ENCODE peak calls at places on chromosome 19, in six cellular contexts. One of them, this sample, is unnamed.

GRCh38 chr19:6213266-6213595 is 66.5 kb downstream of the MLLT1 start:
- DNase-seq in tibial nerve: no peak
- DNase-seq in fibroblast of lung: no peak
- DNase-seq in lower leg skin: no peak
- DNase-seq in foreskin fibroblast: no peak
- DNase-seq in heart left ventricle: no peak
- DNase-seq in this sample: no peak

GRCh38 chr19:50050406-50051223 is 24.8 kb downstream of the ZNF473 start:
- DNase-seq in lower leg skin: peak; percentile 82
- DNase-seq in tibial nerve: peak; percentile 75
- DNase-seq in foreskin fibroblast: peak; percentile 81
- DNase-seq in heart left ventricle: peak; percentile 81
- DNase-seq in fibroblast of lung: peak; percentile 69
- DNase-seq in this sample: no peak

GRCh38 chr19:13076320-13076719 is 26.3 kb downstream of the LYL1 start:
- DNase-seq in fibroblast of lung: no peak
- DNase-seq in foreskin fibroblast: no peak
- DNase-seq in heart left ventricle: no peak
- DNase-seq in lower leg skin: no peak
- DNase-seq in tibial nerve: no peak
- DNase-seq in this sample: no peak

GRCh38 chr19:10872551-10873107 is 1.3 kb downstream of the CARM1 start:
- DNase-seq in tibial nerve: no peak
- DNase-seq in heart left ventricle: no peak
- DNase-seq in lower leg skin: no peak
- DNase-seq in foreskin fibroblast: no peak
- DNase-seq in fibroblast of lung: no peak
- DNase-seq in this sample: no peak

GRCh38 chr19:16023558-16023915 is 52.8 kb upstream of the TPM4 start:
- DNase-seq in tibial nerve: no peak
- DNase-seq in lower leg skin: no peak
- DNase-seq in heart left ventricle: no peak
- DNase-seq in fibroblast of lung: no peak
- DNase-seq in foreskin fibroblast: no peak
- DNase-seq in this sample: no peak

GRCh38 chr19:35777411-35777841 is 2.1 kb downstream of the ARHGAP33 start:
- DNase-seq in fibroblast of lung: no peak
- DNase-seq in foreskin fibroblast: no peak
- DNase-seq in lower leg skin: no peak
- DNase-seq in tibial nerve: no peak
- DNase-seq in heart left ventricle: no peak
- DNase-seq in this sample: no peak

GRCh38 chr19:15087182-15087581 is 5.2 kb downstream of the OR1I1 start:
- DNase-seq in tibial nerve: no peak
- DNase-seq in foreskin fibroblast: no peak
- DNase-seq in fibroblast of lung: no peak
- DNase-seq in heart left ventricle: no peak
- DNase-seq in lower leg skin: no peak
- DNase-seq in this sample: no peak

GRCh38 chr19:35195822-35196221 is 32.7 kb downstream of the FAM187B start:
- DNase-seq in tibial nerve: no peak
- DNase-seq in lower leg skin: no peak
- DNase-seq in fibroblast of lung: no peak
- DNase-seq in heart left ventricle: no peak
- DNase-seq in foreskin fibroblast: peak; percentile 57
- DNase-seq in this sample: peak; percentile 46

GRCh38 chr19:29302002-29302928 is 89.3 kb upstream of the UQCRFS1 start:
- DNase-seq in heart left ventricle: no peak
- DNase-seq in lower leg skin: no peak
- DNase-seq in foreskin fibroblast: no peak
- DNase-seq in fibroblast of lung: no peak
- DNase-seq in tibial nerve: no peak
- DNase-seq in this sample: no peak

GRCh38 chr19:50449236-50449899 is 16.7 kb downstream of the MYBPC2 start:
- DNase-seq in fibroblast of lung: no peak
- DNase-seq in lower leg skin: no peak
- DNase-seq in tibial nerve: no peak
- DNase-seq in foreskin fibroblast: no peak
- DNase-seq in heart left ventricle: no peak
- DNase-seq in this sample: no peak

GRCh38 chr19:10009269-10009665 is 1.0 kb downstream of the COL5A3 start:
- DNase-seq in tibial nerve: peak; percentile 67
- DNase-seq in foreskin fibroblast: peak; percentile 74
- DNase-seq in lower leg skin: peak; percentile 48
- DNase-seq in heart left ventricle: peak; percentile 85
- DNase-seq in fibroblast of lung: peak; percentile 70
- DNase-seq in this sample: peak; percentile 19

DNA sequence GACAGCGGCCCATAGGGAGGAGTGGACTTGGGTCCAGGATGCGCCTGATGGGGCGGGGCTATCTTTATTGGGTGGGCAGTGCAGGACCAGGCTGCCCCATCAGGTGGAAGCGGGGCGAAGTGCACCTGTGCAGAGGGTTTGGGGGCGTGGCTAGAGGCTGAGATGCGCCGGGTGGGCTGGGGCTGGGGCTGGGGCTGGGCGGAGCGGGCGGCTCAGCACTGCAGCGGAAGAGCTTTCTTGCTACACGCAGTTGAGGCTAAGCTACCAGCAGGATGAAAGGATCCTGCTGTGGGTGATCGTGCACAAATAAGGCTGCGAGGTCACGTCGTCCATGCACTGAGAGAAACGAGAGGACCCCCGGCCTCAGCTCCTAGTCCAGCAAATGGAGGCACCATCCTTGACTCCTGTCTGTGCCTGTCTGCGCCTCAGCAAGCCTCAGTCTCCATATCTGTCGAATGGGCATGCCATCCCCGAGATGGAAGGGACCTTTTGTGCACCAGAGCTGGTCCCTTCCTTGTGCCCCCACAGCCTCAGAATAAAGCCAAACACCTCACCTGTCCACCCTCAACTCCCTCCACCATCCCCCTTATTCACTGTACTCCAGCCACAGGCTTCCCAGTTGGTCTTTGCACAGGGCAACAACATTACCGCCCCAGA is 20.9 kb upstream of the HOMER3 start:
- DNase-seq in lower leg skin: no peak
- DNase-seq in fibroblast of lung: no peak
- DNase-seq in heart left ventricle: no peak
- DNase-seq in tibial nerve: no peak
- DNase-seq in foreskin fibroblast: no peak
- DNase-seq in this sample: no peak
- TF ChIP-seq CTCF in lower leg skin: no peak
- TF ChIP-seq CTCF in fibroblast of lung: no peak
- TF ChIP-seq CTCF in heart left ventricle: no peak
- TF ChIP-seq CTCF in tibial nerve: no peak
- TF ChIP-seq CTCF in foreskin fibroblast: no peak
- TF ChIP-seq CTCF in this sample: no peak

DNA sequence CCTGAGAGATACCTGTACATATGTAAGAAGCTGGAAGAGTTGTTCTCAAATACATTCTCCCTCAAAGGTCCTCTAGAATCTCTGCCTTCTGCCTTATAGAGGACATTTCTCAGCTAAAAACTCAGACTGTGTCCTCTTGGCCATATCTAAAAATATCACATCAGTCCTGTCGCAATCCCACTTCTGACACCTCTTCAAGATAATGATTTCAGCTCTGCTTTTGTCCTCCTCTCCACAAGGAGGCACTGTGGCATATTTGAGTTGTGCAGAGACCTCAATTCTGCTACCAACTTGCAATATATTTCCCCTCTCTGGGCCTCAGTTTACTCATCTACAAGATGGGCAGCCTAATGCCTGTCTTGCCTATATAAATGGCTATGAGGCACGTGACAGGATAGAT is 16.6 kb downstream of the ADAMTS10 start:
- DNase-seq in tibial nerve: no peak
- DNase-seq in heart left ventricle: no peak
- DNase-seq in foreskin fibroblast: no peak
- DNase-seq in lower leg skin: no peak
- DNase-seq in fibroblast of lung: no peak
- DNase-seq in this sample: no peak
- TF ChIP-seq CTCF in tibial nerve: no peak
- TF ChIP-seq CTCF in heart left ventricle: no peak
- TF ChIP-seq CTCF in foreskin fibroblast: no peak
- TF ChIP-seq CTCF in lower leg skin: no peak
- TF ChIP-seq CTCF in fibroblast of lung: peak; percentile 23
- TF ChIP-seq CTCF in this sample: peak; percentile 60

DNA sequence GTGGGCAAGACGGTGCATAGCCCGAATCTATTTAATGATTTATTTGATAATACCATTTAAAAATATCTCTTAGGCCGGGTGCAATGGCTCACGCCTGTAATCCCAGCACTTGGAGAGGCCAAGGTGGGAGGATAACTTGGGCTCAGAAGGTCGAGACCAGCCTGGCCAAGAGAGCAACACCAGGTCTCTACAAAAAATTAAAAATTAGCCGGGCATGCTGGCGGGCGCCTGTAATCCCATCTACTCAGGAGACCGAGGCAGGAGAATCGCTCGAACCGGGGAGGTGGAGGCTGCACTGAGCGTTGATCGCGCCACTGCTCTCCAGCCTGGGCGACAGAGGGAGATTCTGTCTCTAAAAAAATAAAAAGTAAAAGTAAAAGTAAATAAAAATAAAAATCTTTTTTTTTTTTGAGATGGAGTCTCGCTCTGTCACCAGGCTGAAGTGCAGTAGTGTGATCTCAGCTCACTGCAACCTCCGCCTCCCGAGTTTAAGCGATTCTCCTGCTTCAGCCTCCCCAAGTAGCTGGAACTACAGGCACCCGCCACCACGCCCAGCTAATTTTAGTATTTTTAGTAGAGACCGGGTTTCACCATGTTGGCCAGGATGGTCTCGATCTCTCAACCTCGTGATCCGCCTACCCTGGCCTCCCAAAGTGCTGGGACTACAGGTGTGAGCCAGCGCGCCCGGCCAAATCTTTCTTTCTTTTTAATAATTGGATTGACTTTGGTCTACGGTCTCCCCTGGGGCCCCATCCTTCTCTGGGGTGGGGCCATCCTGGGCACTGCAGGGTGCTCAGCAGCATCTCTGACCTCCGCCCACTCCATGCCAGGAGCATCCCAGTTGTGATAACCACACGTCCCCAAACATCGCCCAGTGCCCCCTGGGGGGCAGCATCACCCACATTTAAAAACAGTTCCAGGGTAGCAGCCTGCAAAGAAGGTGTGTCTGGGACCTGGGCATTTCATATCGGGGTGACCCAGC is 90.7 kb downstream of the GNG7 start:
- DNase-seq in lower leg skin: no peak
- DNase-seq in foreskin fibroblast: no peak
- DNase-seq in fibroblast of lung: no peak
- DNase-seq in tibial nerve: no peak
- DNase-seq in heart left ventricle: no peak
- DNase-seq in this sample: no peak
- TF ChIP-seq CTCF in lower leg skin: no peak
- TF ChIP-seq CTCF in foreskin fibroblast: no peak
- TF ChIP-seq CTCF in fibroblast of lung: peak; percentile 3
- TF ChIP-seq CTCF in tibial nerve: no peak
- TF ChIP-seq CTCF in heart left ventricle: no peak
- TF ChIP-seq CTCF in this sample: peak; percentile 23

GRCh38 chr19:58227964-58228583 is 640 bp upstream of the ZNF544 start:
- DNase-seq in heart left ventricle: no peak
- DNase-seq in fibroblast of lung: no peak
- DNase-seq in lower leg skin: no peak
- DNase-seq in tibial nerve: no peak
- DNase-seq in foreskin fibroblast: no peak
- DNase-seq in this sample: no peak

GRCh38 chr19:58228584-58229254 is at the start of gene ZNF544:
- DNase-seq in foreskin fibroblast: peak; percentile 72
- DNase-seq in heart left ventricle: peak; percentile 82
- DNase-seq in fibroblast of lung: peak; percentile 77
- DNase-seq in lower leg skin: peak; percentile 28
- DNase-seq in tibial nerve: peak; percentile 9
- DNase-seq in this sample: peak; percentile 75

GRCh38 chr19:58229255-58229639 is 533 bp downstream of the ZNF544 start:
- DNase-seq in tibial nerve: no peak
- DNase-seq in heart left ventricle: no peak
- DNase-seq in foreskin fibroblast: peak; percentile 24
- DNase-seq in lower leg skin: no peak
- DNase-seq in fibroblast of lung: peak; percentile 25
- DNase-seq in this sample: peak; percentile 16
- TF ChIP-seq CTCF in tibial nerve: no peak
- TF ChIP-seq CTCF in heart left ventricle: no peak
- TF ChIP-seq CTCF in foreskin fibroblast: peak; percentile 30
- TF ChIP-seq CTCF in lower leg skin: no peak
- TF ChIP-seq CTCF in fibroblast of lung: peak; percentile 39
- TF ChIP-seq CTCF in this sample: peak; percentile 54

This sample was measured in HFFc6.